ENCODE peak calls at places on chromosomes 3 and 15, in ten cellular contexts. One of them, this sample, is unnamed.

GRCh38 chr3:141227752-141228151 is 3.9 kb upstream of the PXYLP1 start:
- DNase-seq in body of pancreas: no peak
- DNase-seq in psoas muscle: no peak
- DNase-seq in tibial nerve: no peak
- DNase-seq in endothelial cell: no peak
- DNase-seq in cardiac muscle cell: peak; percentile 66
- DNase-seq in MM.1S: no peak
- DNase-seq in spleen: no peak
- DNase-seq in lower leg skin: no peak
- DNase-seq in left lung: no peak
- DNase-seq in this sample: peak; percentile 28

GRCh38 chr15:37981781-37982180 is 47.3 kb downstream of the TMCO5A start:
- DNase-seq in psoas muscle: no peak
- DNase-seq in left lung: no peak
- DNase-seq in lower leg skin: no peak
- DNase-seq in body of pancreas: no peak
- DNase-seq in MM.1S: peak; percentile 28
- DNase-seq in spleen: no peak
- DNase-seq in endothelial cell: no peak
- DNase-seq in cardiac muscle cell: peak; percentile 68
- DNase-seq in tibial nerve: no peak
- DNase-seq in this sample: no peak

GRCh38 chr3:36774072-36774471 is 9.7 kb upstream of the DCLK3 start:
- DNase-seq in body of pancreas: no peak
- DNase-seq in MM.1S: no peak
- DNase-seq in left lung: no peak
- DNase-seq in endothelial cell: no peak
- DNase-seq in lower leg skin: no peak
- DNase-seq in tibial nerve: no peak
- DNase-seq in cardiac muscle cell: no peak
- DNase-seq in psoas muscle: no peak
- DNase-seq in spleen: no peak
- DNase-seq in this sample: no peak

GRCh38 chr3:81242871-81243270 is 518.6 kb downstream of the GBE1 start:
- DNase-seq in psoas muscle: no peak
- DNase-seq in cardiac muscle cell: peak; percentile 31
- DNase-seq in tibial nerve: no peak
- DNase-seq in MM.1S: peak; percentile 45
- DNase-seq in body of pancreas: no peak
- DNase-seq in lower leg skin: no peak
- DNase-seq in left lung: no peak
- DNase-seq in endothelial cell: no peak
- DNase-seq in spleen: no peak
- DNase-seq in this sample: no peak

GRCh38 chr3:156307704-156308103 is 187.3 kb downstream of the KCNAB1 start:
- DNase-seq in lower leg skin: no peak
- DNase-seq in cardiac muscle cell: peak; percentile 88
- DNase-seq in psoas muscle: peak; percentile 64
- DNase-seq in tibial nerve: peak; percentile 79
- DNase-seq in body of pancreas: peak; percentile 29
- DNase-seq in left lung: no peak
- DNase-seq in endothelial cell: no peak
- DNase-seq in MM.1S: no peak
- DNase-seq in spleen: no peak
- DNase-seq in this sample: peak; percentile 54

GRCh38 chr15:22956257-22956979 is 23.8 kb downstream of the CYFIP1 start:
- DNase-seq in MM.1S: no peak
- DNase-seq in spleen: peak; percentile 76
- DNase-seq in lower leg skin: no peak
- DNase-seq in tibial nerve: no peak
- DNase-seq in body of pancreas: no peak
- DNase-seq in endothelial cell: no peak
- DNase-seq in psoas muscle: no peak
- DNase-seq in cardiac muscle cell: peak; percentile 64
- DNase-seq in left lung: no peak
- DNase-seq in this sample: no peak

GRCh38 chr15:94412979-94413741 is 181.8 kb downstream of the MCTP2 start:
- DNase-seq in MM.1S: no peak
- DNase-seq in cardiac muscle cell: peak; percentile 38
- DNase-seq in spleen: no peak
- DNase-seq in lower leg skin: no peak
- DNase-seq in endothelial cell: peak; percentile 16
- DNase-seq in left lung: no peak
- DNase-seq in psoas muscle: no peak
- DNase-seq in tibial nerve: no peak
- DNase-seq in body of pancreas: no peak
- DNase-seq in this sample: no peak

GRCh38 chr15:73598540-73599195 is 34.5 kb downstream of the NPTN start:
- DNase-seq in psoas muscle: no peak
- DNase-seq in body of pancreas: no peak
- DNase-seq in cardiac muscle cell: peak; percentile 64
- DNase-seq in spleen: no peak
- DNase-seq in left lung: no peak
- DNase-seq in lower leg skin: no peak
- DNase-seq in tibial nerve: no peak
- DNase-seq in MM.1S: no peak
- DNase-seq in endothelial cell: no peak
- DNase-seq in this sample: no peak

DNA sequence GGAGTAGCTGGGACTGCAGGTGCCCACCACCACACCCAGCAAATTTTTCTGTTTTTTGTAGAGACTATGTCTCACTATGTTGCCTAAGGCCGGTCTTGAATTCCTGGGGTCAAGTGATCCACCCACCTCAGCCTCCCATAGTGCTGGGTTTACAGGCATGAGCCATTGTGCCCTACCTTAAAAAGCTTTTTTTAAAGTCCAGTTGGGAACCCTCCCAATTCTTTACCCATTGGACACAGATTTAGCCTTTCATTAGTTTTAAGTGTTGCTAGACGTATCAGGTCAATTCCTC is 1.7 kb upstream of the DENND4A start:
- DNase-seq in MM.1S: no peak
- DNase-seq in spleen: no peak
- DNase-seq in left lung: no peak
- DNase-seq in body of pancreas: no peak
- DNase-seq in endothelial cell: no peak
- DNase-seq in cardiac muscle cell: no peak
- DNase-seq in tibial nerve: no peak
- DNase-seq in psoas muscle: no peak
- DNase-seq in lower leg skin: no peak
- DNase-seq in this sample: no peak
- TF ChIP-seq CTCF in MM.1S: no peak
- TF ChIP-seq CTCF in spleen: no peak
- TF ChIP-seq CTCF in left lung: no peak
- TF ChIP-seq CTCF in body of pancreas: no peak
- TF ChIP-seq CTCF in endothelial cell: no peak
- TF ChIP-seq CTCF in cardiac muscle cell: no peak
- TF ChIP-seq CTCF in tibial nerve: no peak
- TF ChIP-seq CTCF in psoas muscle: no peak
- TF ChIP-seq CTCF in lower leg skin: no peak
- TF ChIP-seq CTCF in this sample: no peak

GRCh38 chr3:196528639-196529233 is 13.6 kb upstream of the SMCO1 start:
- DNase-seq in MM.1S: peak; percentile 88
- DNase-seq in endothelial cell: peak; percentile 84
- DNase-seq in left lung: peak; percentile 99
- DNase-seq in lower leg skin: peak; percentile 45
- DNase-seq in spleen: peak; percentile 95
- DNase-seq in body of pancreas: peak; percentile 26
- DNase-seq in tibial nerve: peak; percentile 27
- DNase-seq in cardiac muscle cell: peak; percentile 86
- DNase-seq in psoas muscle: peak; percentile 82
- DNase-seq in this sample: no peak
- TF ChIP-seq CTCF in MM.1S: peak; percentile 88
- TF ChIP-seq CTCF in endothelial cell: peak; percentile 83
- TF ChIP-seq CTCF in left lung: peak; percentile 95
- TF ChIP-seq CTCF in lower leg skin: no peak
- TF ChIP-seq CTCF in spleen: peak; percentile 78
- TF ChIP-seq CTCF in body of pancreas: peak; percentile 16
- TF ChIP-seq CTCF in tibial nerve: peak; percentile 52
- TF ChIP-seq CTCF in cardiac muscle cell: peak; percentile 64
- TF ChIP-seq CTCF in psoas muscle: peak; percentile 61
- TF ChIP-seq CTCF in this sample: peak; percentile 48

DNA sequence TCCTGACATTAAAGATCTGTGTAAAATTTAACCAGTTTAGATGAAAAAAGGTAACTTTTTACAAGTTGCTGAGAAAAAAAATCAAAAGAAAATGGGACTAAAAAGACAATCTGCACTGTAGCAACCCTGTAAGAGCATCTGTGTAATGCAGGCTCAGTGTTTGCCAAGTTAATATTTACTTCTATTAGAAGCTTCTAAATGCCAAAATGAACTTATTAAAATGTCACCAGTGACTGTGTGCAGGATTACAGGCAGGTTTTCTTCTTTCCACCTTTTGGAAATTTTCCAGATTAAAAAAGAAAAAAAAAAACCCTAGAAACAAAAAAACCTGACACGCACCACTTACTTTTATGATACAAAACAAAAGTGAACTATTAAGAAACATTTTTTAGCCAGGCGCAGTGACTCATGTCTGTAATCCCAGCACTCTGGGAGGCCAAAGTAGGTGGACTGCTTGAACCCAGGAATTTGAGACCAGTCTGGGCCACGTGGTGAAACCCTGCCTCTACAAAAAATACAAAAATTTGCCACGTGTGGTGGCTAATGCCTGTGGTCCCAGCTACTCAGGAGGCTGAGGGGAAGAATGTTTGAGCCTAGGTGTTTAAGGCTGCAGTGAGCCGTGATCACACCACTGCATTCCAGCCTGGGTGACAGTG is 87.2 kb downstream of the TJP1 start:
- DNase-seq in spleen: no peak
- DNase-seq in endothelial cell: no peak
- DNase-seq in lower leg skin: no peak
- DNase-seq in left lung: no peak
- DNase-seq in MM.1S: no peak
- DNase-seq in tibial nerve: no peak
- DNase-seq in body of pancreas: no peak
- DNase-seq in psoas muscle: no peak
- DNase-seq in cardiac muscle cell: peak; percentile 35
- DNase-seq in this sample: no peak
- TF ChIP-seq CTCF in spleen: no peak
- TF ChIP-seq CTCF in endothelial cell: no peak
- TF ChIP-seq CTCF in lower leg skin: no peak
- TF ChIP-seq CTCF in left lung: no peak
- TF ChIP-seq CTCF in MM.1S: no peak
- TF ChIP-seq CTCF in tibial nerve: no peak
- TF ChIP-seq CTCF in body of pancreas: no peak
- TF ChIP-seq CTCF in psoas muscle: no peak
- TF ChIP-seq CTCF in cardiac muscle cell: no peak
- TF ChIP-seq CTCF in this sample: no peak

GRCh38 chr15:68658641-68659358 is 80.0 kb downstream of the CORO2B start:
- DNase-seq in MM.1S: no peak
- DNase-seq in cardiac muscle cell: no peak
- DNase-seq in endothelial cell: no peak
- DNase-seq in left lung: no peak
- DNase-seq in psoas muscle: no peak
- DNase-seq in body of pancreas: no peak
- DNase-seq in tibial nerve: no peak
- DNase-seq in lower leg skin: no peak
- DNase-seq in spleen: peak; percentile 24
- DNase-seq in this sample: no peak
- TF ChIP-seq CTCF in MM.1S: no peak
- TF ChIP-seq CTCF in cardiac muscle cell: no peak
- TF ChIP-seq CTCF in endothelial cell: no peak
- TF ChIP-seq CTCF in left lung: no peak
- TF ChIP-seq CTCF in psoas muscle: no peak
- TF ChIP-seq CTCF in body of pancreas: no peak
- TF ChIP-seq CTCF in tibial nerve: no peak
- TF ChIP-seq CTCF in lower leg skin: no peak
- TF ChIP-seq CTCF in spleen: no peak
- TF ChIP-seq CTCF in this sample: no peak

GRCh38 chr3:127342735-127343134 is 54.9 kb upstream of the PRR20G start:
- DNase-seq in body of pancreas: no peak
- DNase-seq in lower leg skin: no peak
- DNase-seq in left lung: no peak
- DNase-seq in cardiac muscle cell: no peak
- DNase-seq in MM.1S: no peak
- DNase-seq in psoas muscle: no peak
- DNase-seq in tibial nerve: no peak
- DNase-seq in endothelial cell: no peak
- DNase-seq in spleen: no peak
- DNase-seq in this sample: no peak
- TF ChIP-seq CTCF in body of pancreas: no peak
- TF ChIP-seq CTCF in lower leg skin: no peak
- TF ChIP-seq CTCF in left lung: no peak
- TF ChIP-seq CTCF in cardiac muscle cell: no peak
- TF ChIP-seq CTCF in MM.1S: no peak
- TF ChIP-seq CTCF in psoas muscle: no peak
- TF ChIP-seq CTCF in tibial nerve: no peak
- TF ChIP-seq CTCF in endothelial cell: no peak
- TF ChIP-seq CTCF in spleen: no peak
- TF ChIP-seq CTCF in this sample: no peak

DNA sequence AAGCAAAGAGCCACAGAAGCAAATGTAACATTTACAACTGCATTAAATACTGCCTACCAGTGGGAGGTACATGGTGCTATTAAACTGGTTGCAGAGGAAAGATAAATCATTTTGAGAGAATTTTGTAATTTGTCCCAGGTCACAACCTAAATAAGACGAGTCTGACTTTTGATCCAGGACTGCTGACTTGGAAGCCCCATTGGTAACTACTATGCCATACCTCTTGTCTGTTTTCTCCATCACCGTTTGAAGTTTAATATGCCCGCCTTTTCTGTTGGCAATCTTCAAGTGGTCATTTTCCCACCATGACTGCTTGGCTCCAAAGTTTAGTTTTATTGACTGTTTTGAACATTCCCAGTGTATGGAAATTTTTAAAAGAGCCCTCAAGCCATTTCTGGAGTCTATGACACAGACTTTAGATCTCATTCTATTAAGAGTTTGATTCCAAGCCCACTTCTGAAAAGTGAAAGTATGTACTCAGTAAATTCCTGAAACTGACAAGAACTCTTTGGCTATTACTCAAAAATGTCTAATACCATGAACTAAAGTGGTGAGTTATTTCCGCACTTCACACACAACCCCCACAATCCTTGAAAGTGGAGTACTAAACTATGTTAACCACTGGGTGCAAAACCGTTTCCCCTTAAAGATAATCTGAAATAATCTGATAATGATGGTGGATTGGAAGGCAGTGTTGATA is 136.6 kb upstream of the ADAMTS9 start:
- DNase-seq in spleen: no peak
- DNase-seq in left lung: no peak
- DNase-seq in body of pancreas: no peak
- DNase-seq in cardiac muscle cell: peak; percentile 81
- DNase-seq in endothelial cell: no peak
- DNase-seq in lower leg skin: no peak
- DNase-seq in tibial nerve: no peak
- DNase-seq in MM.1S: no peak
- DNase-seq in psoas muscle: no peak
- DNase-seq in this sample: no peak
- TF ChIP-seq CTCF in spleen: no peak
- TF ChIP-seq CTCF in left lung: no peak
- TF ChIP-seq CTCF in body of pancreas: no peak
- TF ChIP-seq CTCF in cardiac muscle cell: no peak
- TF ChIP-seq CTCF in endothelial cell: no peak
- TF ChIP-seq CTCF in lower leg skin: no peak
- TF ChIP-seq CTCF in tibial nerve: no peak
- TF ChIP-seq CTCF in MM.1S: no peak
- TF ChIP-seq CTCF in psoas muscle: no peak
- TF ChIP-seq CTCF in this sample: no peak

DNA sequence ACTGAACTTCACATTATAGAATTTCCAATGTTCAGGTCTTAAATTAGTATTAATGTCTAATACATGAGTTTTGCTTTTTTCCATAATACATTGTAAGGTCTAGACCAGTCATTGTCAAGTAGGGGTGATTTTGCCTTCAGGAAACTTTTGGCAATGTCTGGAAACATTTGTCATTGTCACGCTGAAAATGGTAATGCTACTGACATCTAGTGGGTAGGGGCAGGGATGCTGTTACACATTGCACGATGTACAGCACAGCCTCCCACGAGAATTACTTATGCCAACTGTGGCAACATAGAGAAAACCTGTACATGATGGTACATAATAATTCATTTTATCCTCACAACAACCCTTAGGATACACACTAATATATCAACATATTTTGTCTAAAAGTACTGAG is 384.1 kb downstream of the CADM2 start:
- DNase-seq in MM.1S: peak; percentile 38
- DNase-seq in body of pancreas: no peak
- DNase-seq in left lung: no peak
- DNase-seq in cardiac muscle cell: no peak
- DNase-seq in lower leg skin: no peak
- DNase-seq in endothelial cell: peak; percentile 44
- DNase-seq in tibial nerve: no peak
- DNase-seq in psoas muscle: no peak
- DNase-seq in spleen: no peak
- DNase-seq in this sample: no peak
- TF ChIP-seq CTCF in MM.1S: peak; percentile 56
- TF ChIP-seq CTCF in body of pancreas: peak; percentile 13
- TF ChIP-seq CTCF in left lung: peak; percentile 10
- TF ChIP-seq CTCF in cardiac muscle cell: no peak
- TF ChIP-seq CTCF in lower leg skin: no peak
- TF ChIP-seq CTCF in endothelial cell: no peak
- TF ChIP-seq CTCF in tibial nerve: no peak
- TF ChIP-seq CTCF in psoas muscle: peak; percentile 31
- TF ChIP-seq CTCF in spleen: no peak
- TF ChIP-seq CTCF in this sample: no peak